ENCODE peak calls at places on chromosomes 13 and 19, in seven cellular contexts. O is lower lobe of right lung; T is astrocyte; U is WTC11; Z is esophagus squamous epithelium; F is CD8-positive, alpha-beta T cell; X is IMR-90. M is an unnamed sample.

GRCh38 chr19:14700711-14701110 is 10.9 kb downstream of the ZNF333 start:
- DNase-seq in O (no peak), Z (no peak), U (no peak), F (no peak), X (no peak), T (no peak), M (no peak)

GRCh38 chr13:92436927-92437326 is 789.7 kb upstream of the GPC6 start:
- DNase-seq in X (no peak), T (no peak), F (no peak), O (no peak), Z (no peak), U (no peak), M (no peak)

GRCh38 chr19:38047048-38047435 is 140.0 kb downstream of the SIPA1L3 start:
- DNase-seq in O (no peak), Z (no peak), U (no peak), T (no peak), X (no peak), F (no peak), M (no peak)

GRCh38 chr13:109743706-109744453 is 42.5 kb downstream of the IRS2 start:
- DNase-seq in Z (no peak), F (no peak), T (peak; percentile 71), U (no peak), X (peak; percentile 78), O (no peak), M (no peak)

GRCh38 chr13:41019027-41019487 is at the start of gene ELF1:
- DNase-seq in Z (peak; percentile 28), U (no peak), O (peak; percentile 62), X (peak; percentile 52), T (peak; percentile 65), F (no peak), M (no peak)

GRCh38 chr13:53631511-53631910 is 602.9 kb downstream of the OLFM4 start:
- DNase-seq in U (no peak), T (no peak), F (no peak), O (no peak), X (no peak), Z (no peak), M (no peak)

GRCh38 chr19:53394522-53394973 is 401 bp upstream of the ZNF765 start:
- DNase-seq in Z (no peak), X (peak; percentile 61), O (peak; percentile 66), U (peak; percentile 66), F (no peak), T (peak; percentile 53), M (no peak)

GRCh38 chr13:46006688-46007452 is 45.7 kb downstream of the ZC3H13 start:
- DNase-seq in Z (no peak), T (peak; percentile 46), X (peak; percentile 4), O (no peak), U (no peak), F (no peak), M (no peak)

GRCh38 chr19:55353803-55354697 is 469 bp downstream of the COX6B2 start:
- DNase-seq in F (peak; percentile 57), Z (no peak), O (peak; percentile 80), U (peak; percentile 82), X (peak; percentile 43), T (no peak), M (no peak)

GRCh38 chr19:24140099-24140498 is 53.1 kb downstream of the ZNF254 start:
- DNase-seq in X (peak; percentile 96), O (no peak), U (no peak), Z (no peak), T (peak; percentile 95), F (no peak), M (no peak)

GRCh38 chr19:10419646-10420443 is 493 bp upstream of the PDE4A start:
- DNase-seq in F (no peak), T (peak; percentile 68), U (peak; percentile 91), O (no peak), X (peak; percentile 61), Z (no peak), M (no peak)

GRCh38 chr19:33904681-33905080 is 108.0 kb downstream of the KCTD15 start:
- DNase-seq in T (peak; percentile 8), X (no peak), U (peak; percentile 45), Z (no peak), O (no peak), F (no peak), M (no peak)

GRCh38 chr13:107211073-107211472 is 643.1 kb upstream of the ARGLU1 start:
- DNase-seq in U (peak; percentile 79), F (no peak), Z (no peak), X (peak; percentile 97), T (peak; percentile 81), O (peak; percentile 62), M (peak; percentile 26)

GRCh38 chr19:33612928-33613327 is 8.8 kb upstream of the CHST8 start:
- DNase-seq in X (no peak), O (no peak), U (no peak), Z (no peak), T (no peak), F (no peak), M (no peak)

GRCh38 chr13:97338571-97338970 is 95.4 kb upstream of the RAP2A start:
- DNase-seq in X (no peak), O (no peak), T (no peak), F (no peak), U (no peak), Z (no peak), M (no peak)

DNA sequence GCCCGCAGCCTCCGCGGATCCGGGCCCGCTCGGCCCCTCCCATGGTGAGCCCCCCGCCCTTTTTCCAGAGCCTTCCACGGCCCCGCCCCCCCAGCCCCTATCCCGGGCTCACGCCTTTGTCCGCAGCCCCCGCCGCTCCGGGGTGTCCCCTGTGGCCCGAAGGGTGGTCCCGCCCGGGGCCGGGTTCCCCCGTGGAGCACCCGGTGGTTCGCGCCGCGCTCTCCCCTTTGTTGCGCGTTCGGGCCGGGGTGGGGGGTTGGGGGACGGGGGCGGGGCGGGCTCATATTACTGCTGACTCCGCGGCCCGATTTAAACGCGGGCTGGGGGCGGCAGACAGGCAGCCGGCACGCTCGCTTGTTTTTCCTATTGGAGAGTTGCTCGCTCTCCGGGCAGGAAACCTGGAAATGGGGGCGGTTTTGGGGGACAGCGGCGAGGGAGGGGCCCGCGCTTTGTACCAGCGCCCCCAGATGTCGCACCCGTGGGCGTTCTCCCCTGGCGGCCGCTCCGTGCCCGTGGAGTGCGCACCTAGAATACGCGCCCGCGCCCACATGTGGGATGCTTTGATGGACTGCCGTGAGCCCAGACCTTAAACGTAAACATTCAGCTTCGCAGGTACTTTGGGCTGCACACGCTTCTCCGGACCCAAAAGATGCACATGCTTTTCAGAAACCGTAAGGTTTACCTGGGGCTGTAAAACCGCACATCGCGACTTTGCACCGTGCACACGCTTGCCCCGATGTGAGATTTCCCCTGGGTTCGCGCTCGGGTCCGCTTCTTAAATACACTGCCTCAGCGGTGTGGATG is 699 bp downstream of the PTOV1 start:
- DNase-seq in U (peak; percentile 71), X (no peak), Z (no peak), F (no peak), O (peak; percentile 53), T (no peak), M (no peak)
- TF ChIP-seq CTCF in U (no peak), X (no peak), Z (no peak), F (no peak), O (no peak), T (no peak), M (no peak)

GRCh38 chr13:38046049-38046376 is 176.4 kb upstream of the TRPC4 start:
- DNase-seq in F (no peak), U (no peak), X (no peak), Z (no peak), T (no peak), O (no peak), M (no peak)
- TF ChIP-seq CTCF in F (no peak), U (no peak), X (no peak), Z (no peak), T (no peak), O (no peak), M (no peak)

GRCh38 chr19:18521692-18522123 is at the start of gene ELL:
- DNase-seq in O (no peak), Z (no peak), U (no peak), T (no peak), F (no peak), X (no peak), M (no peak)
- TF ChIP-seq CTCF in O (no peak), Z (no peak), U (no peak), T (no peak), F (no peak), X (no peak), M (no peak)

GRCh38 chr19:5141926-5142724 is 173.2 kb downstream of the KDM4B start:
- DNase-seq in T (no peak), O (no peak), U (no peak), F (no peak), X (no peak), Z (no peak), M (no peak)
- TF ChIP-seq CTCF in T (no peak), O (no peak), U (no peak), F (no peak), X (no peak), Z (no peak), M (no peak)

GRCh38 chr19:8609210-8610040 is 1.1 kb downstream of the ADAMTS10 start:
- DNase-seq in Z (no peak), F (no peak), U (peak; percentile 72), X (peak; percentile 60), T (peak; percentile 81), O (peak; percentile 75), M (no peak)
- TF ChIP-seq CTCF in Z (no peak), F (no peak), U (no peak), X (peak; percentile 34), T (no peak), O (peak; percentile 23), M (peak; percentile 45)

DNA sequence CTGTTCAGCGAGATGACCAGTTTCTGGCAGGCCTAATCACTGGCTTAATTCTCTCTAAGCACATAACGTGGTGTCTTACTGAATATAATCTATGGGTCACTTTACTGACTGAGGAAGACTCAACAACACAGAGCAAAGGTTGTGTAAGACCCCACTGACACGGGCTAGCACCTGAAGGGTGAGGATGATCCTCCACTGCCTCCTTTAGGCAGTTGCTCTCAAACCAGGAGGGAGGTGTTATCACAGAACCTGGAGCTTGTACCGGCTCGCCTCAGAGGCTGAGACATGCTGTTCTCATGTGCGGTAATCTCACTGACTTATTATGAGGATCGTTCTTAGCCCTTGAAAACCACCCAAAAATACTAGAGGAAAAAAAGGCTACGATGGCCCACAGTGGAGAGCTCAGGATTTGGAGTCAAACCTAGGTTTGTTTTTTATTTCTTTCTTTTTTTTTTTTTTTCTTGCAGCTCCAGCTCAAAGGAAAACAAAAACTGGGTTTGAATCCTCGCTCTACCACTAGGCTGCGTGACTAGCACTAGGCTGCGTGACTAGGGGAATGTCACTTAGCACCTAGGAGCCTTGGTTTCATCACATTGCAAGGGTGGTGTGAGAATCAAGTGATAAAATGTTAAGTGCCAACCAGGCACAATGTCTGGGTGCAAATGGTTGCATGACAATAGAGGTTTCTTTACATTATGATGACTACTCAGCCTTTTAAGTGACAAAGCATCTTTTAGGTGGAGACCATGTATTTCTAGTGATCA is 28.1 kb downstream of the RCBTB2 start:
- DNase-seq in O (no peak), Z (no peak), X (no peak), T (no peak), F (no peak), U (no peak), M (no peak)
- TF ChIP-seq CTCF in O (no peak), Z (peak; percentile 37), X (no peak), T (no peak), F (no peak), U (no peak), M (no peak)

M was measured in AG04449.